ENCODE peak calls at places on chromosomes 13 and 19, in four cellular contexts. R, W, I and S are unnamed samples.
A peak's percentile ranks its signal among the peaks of the same experiment; 100 is the strongest.

GRCh38 chr13:48431987-48432615 is 19.2 kb upstream of the LPAR6 start:
- DNase-seq in I (no peak), W (no peak), R (no peak), S (no peak)

GRCh38 chr19:4380254-4380727 is 20.1 kb downstream of the SH3GL1 start:
- DNase-seq in I (peak; percentile 74), R (no peak), W (no peak), S (no peak)

GRCh38 chr19:10353793-10354391 is 14.5 kb upstream of the ICAM3 start:
- DNase-seq in R (peak; percentile 99), I (peak; percentile 85), W (no peak), S (peak; percentile 31)

GRCh38 chr13:29849731-29850212 is 645 bp downstream of the UBL3 start:
- DNase-seq in I (peak; percentile 85), R (peak; percentile 68), W (peak; percentile 61), S (peak; percentile 71)

GRCh38 chr13:74135306-74136088 is 1.3 kb upstream of the KLF12 start:
- DNase-seq in W (peak; percentile 27), I (peak; percentile 81), R (peak; percentile 75), S (peak; percentile 69)

GRCh38 chr13:113916330-113916815 is 52.5 kb upstream of the GAS6 start:
- DNase-seq in W (no peak), R (no peak), I (no peak), S (no peak)

GRCh38 chr13:110230661-110231347 is 76.2 kb downstream of the COL4A1 start:
- DNase-seq in R (no peak), I (peak; percentile 45), W (no peak), S (no peak)

GRCh38 chr13:91097269-91097668 is 250.2 kb upstream of the MIR17HG start:
- DNase-seq in W (no peak), R (no peak), I (no peak), S (no peak)

GRCh38 chr13:98144501-98145350 is 1.8 kb downstream of the FARP1 start:
- DNase-seq in I (no peak), R (peak; percentile 65), W (peak; percentile 7), S (peak; percentile 65)

GRCh38 chr13:58032676-58033440 is 401.3 kb downstream of the PCDH17 start:
- DNase-seq in W (no peak), R (no peak), I (no peak), S (peak; percentile 83)

GRCh38 chr13:70394149-70394548 is 285.9 kb upstream of the KLHL1 start:
- DNase-seq in R (no peak), W (no peak), I (no peak), S (no peak)

GRCh38 chr19:47190167-47190727 is 40.8 kb downstream of the BBC3 start:
- DNase-seq in I (peak; percentile 50), R (no peak), W (peak; percentile 69), S (peak; percentile 89)

GRCh38 chr19:29545866-29546582 is 20.2 kb downstream of the VSTM2B start:
- DNase-seq in R (no peak), I (no peak), W (no peak), S (no peak)

GRCh38 chr13:111789011-111789410 is 277.9 kb upstream of the SOX1 start:
- DNase-seq in W (no peak), I (no peak), R (no peak), S (no peak)

GRCh38 chr13:33554919-33555791 is 262.8 kb upstream of the RFC3 start:
- DNase-seq in I (no peak), W (no peak), R (no peak), S (peak; percentile 15)

GRCh38 chr19:32649751-32650150 is 25.2 kb downstream of the ANKRD27 start:
- DNase-seq in R (no peak), I (peak; percentile 91), W (peak; percentile 28), S (no peak)

GRCh38 chr19:5547881-5548280 is 19.9 kb downstream of the TINCR start:
- DNase-seq in R (peak; percentile 49), W (no peak), I (no peak), S (peak; percentile 29)

GRCh38 chr13:111114362-111115050 is 604 bp upstream of the ARHGEF7 start:
- DNase-seq in R (no peak), W (no peak), I (peak; percentile 80), S (no peak)

GRCh38 chr13:82963466-82963865 is 918.8 kb downstream of the SLITRK1 start:
- DNase-seq in R (no peak), I (no peak), W (no peak), S (no peak)

GRCh38 chr19:11979527-11979926 is 14.7 kb downstream of the ZNF763 start:
- DNase-seq in I (no peak), W (no peak), R (no peak), S (no peak)

GRCh38 chr19:2952953-2953481 is 8.2 kb upstream of the ZNF77 start:
- DNase-seq in R (no peak), I (no peak), W (no peak), S (no peak)

GRCh38 chr19:46365561-46365960 is 18.7 kb downstream of the PPP5C start:
- DNase-seq in R (no peak), W (no peak), I (no peak), S (no peak)

GRCh38 chr19:46787331-46788100 is 878 bp downstream of the SLC1A5 start:
- DNase-seq in I (peak; percentile 83), R (peak; percentile 84), W (peak; percentile 13), S (peak; percentile 73)

GRCh38 chr13:51894239-51894638 is 32.5 kb downstream of the CCDC70 start:
- DNase-seq in R (peak; percentile 61), I (no peak), W (no peak), S (no peak)